ENCODE peak calls at places on chromosome 17, in four cellular contexts. W, C, I and O are unnamed samples.

GRCh38 chr17:74569392-74570003 is 2.2 kb upstream of the CD300H start:
- DNase-seq in C (no peak), W (no peak), I (peak), O (peak)

GRCh38 chr17:7405882-7406825 is 1.5 kb upstream of the NLGN2 start:
- DNase-seq in I (no peak), W (no peak), C (no peak), O (no peak)

GRCh38 chr17:15920758-15921239 is 24.1 kb upstream of the ADORA2B start:
- DNase-seq in I (peak), C (no peak), W (no peak), O (peak)

GRCh38 chr17:79272666-79273219 is 198.1 kb downstream of the ENGASE start:
- DNase-seq in I (no peak), C (no peak), W (no peak), O (peak)

GRCh38 chr17:81722184-81723120 is 10.4 kb downstream of the SLC25A10 start:
- DNase-seq in W (no peak), I (peak), C (no peak), O (peak)

GRCh38 chr17:61723183-61723582 is 132.2 kb upstream of the NACA2 start:
- DNase-seq in W (no peak), I (no peak), C (no peak), O (no peak)

GRCh38 chr17:28575126-28575795 is 1.4 kb downstream of the ALDOC start:
- DNase-seq in W (peak), I (no peak), C (no peak), O (no peak)

GRCh38 chr17:8226536-8227237 is 16.3 kb upstream of the AURKB start:
- DNase-seq in W (peak), I (peak), C (no peak), O (peak)

GRCh38 chr17:70646673-70647072 is 477.3 kb downstream of the KCNJ2 start:
- DNase-seq in W (no peak), I (no peak), C (no peak), O (no peak)

GRCh38 chr17:48484850-48485249 is 46.0 kb downstream of the HOXB1 start:
- DNase-seq in W (no peak), C (no peak), I (no peak), O (no peak)

GRCh38 chr17:19716108-19717030 is at the start of gene SLC47A2:
- DNase-seq in C (no peak), W (no peak), I (no peak), O (no peak)

GRCh38 chr17:7956208-7956965 is 24.4 kb downstream of the CNTROB start:
- DNase-seq in C (no peak), W (peak), I (peak), O (no peak)

GRCh38 chr17:57106107-57106835 is 21.2 kb downstream of the AKAP1 start:
- DNase-seq in C (no peak), W (peak), I (peak), O (peak)

GRCh38 chr17:36545093-36545464 is 360 bp downstream of the GGNBP2 start:
- DNase-seq in W (no peak), I (no peak), C (no peak), O (no peak)

GRCh38 chr17:20071824-20072691 is 62.9 kb downstream of the SPECC1 start:
- DNase-seq in I (no peak), C (no peak), W (no peak), O (peak)

GRCh38 chr17:45429338-45430005 is 3.2 kb downstream of the ARHGAP27 start:
- DNase-seq in W (no peak), C (no peak), I (no peak), O (no peak)
- H3K27ac ChIP-seq in W (no peak), C (no peak), I (peak), O (no peak)

GRCh38 chr17:68399638-68400403 is 57.5 kb downstream of the WIPI1 start:
- DNase-seq in I (peak), C (no peak), W (no peak), O (no peak)
- H3K27ac ChIP-seq in I (no peak), C (no peak), W (no peak), O (no peak)

GRCh38 chr17:17805575-17805974 is 31.2 kb downstream of the SREBF1 start:
- DNase-seq in I (no peak), C (no peak), W (peak), O (no peak)
- H3K27ac ChIP-seq in I (no peak), C (no peak), W (peak), O (no peak)

GRCh38 chr17:68495081-68495480 is 17.1 kb upstream of the PRKAR1A start:
- DNase-seq in C (no peak), W (no peak), I (no peak), O (no peak)

GRCh38 chr17:68497885-68498319 is 14.3 kb upstream of the PRKAR1A start:
- DNase-seq in I (peak), W (no peak), C (no peak), O (no peak)

GRCh38 chr17:68499587-68499986 is 12.6 kb upstream of the PRKAR1A start:
- DNase-seq in C (no peak), I (no peak), W (no peak), O (no peak)

GRCh38 chr17:68498479-68499326 is 13.5 kb upstream of the PRKAR1A start:
- DNase-seq in W (peak), I (no peak), C (no peak), O (no peak)

DNA sequence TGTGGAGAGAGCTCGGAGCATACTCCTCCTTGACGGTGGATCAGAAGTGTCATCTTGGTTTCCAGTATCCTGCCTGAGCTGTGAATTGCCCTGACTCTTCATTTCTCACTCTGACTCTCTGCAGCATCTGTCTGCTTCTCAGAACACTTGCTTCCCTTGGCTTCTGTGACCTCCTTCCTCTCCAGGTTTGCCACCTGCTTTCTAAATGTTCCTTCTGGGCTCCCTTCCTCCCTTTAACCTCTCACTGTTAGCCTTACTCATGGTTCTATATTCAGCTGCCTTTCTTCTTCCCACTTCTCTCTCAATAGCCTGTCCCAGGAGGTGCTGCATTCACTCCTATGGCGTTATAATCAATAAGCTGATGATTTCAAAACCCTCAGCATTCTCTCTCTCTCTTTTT is 11.2 kb upstream of the PRKAR1A start:
- DNase-seq in W (no peak), C (no peak), I (no peak), O (no peak)
- H3K27ac ChIP-seq in W (no peak), C (no peak), I (no peak), O (no peak)

DNA sequence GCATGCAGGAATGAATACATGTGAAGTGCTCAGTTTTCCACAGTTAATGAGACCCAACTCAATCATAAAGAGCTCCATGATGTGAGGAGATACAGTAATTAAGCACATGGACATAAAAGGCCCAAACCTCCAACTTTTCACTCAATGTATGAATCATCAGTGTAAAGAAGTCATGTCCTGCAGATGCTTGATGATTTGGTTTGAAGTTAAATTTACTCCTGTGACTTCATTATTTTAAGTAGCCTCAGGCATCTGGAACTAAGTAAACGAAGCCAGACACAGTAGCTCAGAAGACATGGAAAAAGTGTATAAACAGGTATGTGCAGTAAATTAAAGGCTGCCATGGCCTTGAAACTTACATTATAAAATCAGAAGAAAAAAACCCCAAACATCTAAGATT is 29.1 kb upstream of the CCL2 start:
- DNase-seq in W (no peak), I (no peak), C (no peak), O (no peak)
- H3K27ac ChIP-seq in W (no peak), I (no peak), C (no peak), O (no peak)

GRCh38 chr17:45222273-45222993 is 748 bp downstream of the FMNL1 start:
- DNase-seq in C (peak), I (no peak), W (no peak), O (no peak)

GRCh38 chr17:45223541-45224528 is 2.1 kb downstream of the FMNL1 start:
- DNase-seq in C (peak), I (no peak), W (no peak), O (no peak)

GRCh38 chr17:45221997-45222272 is 250 bp downstream of the FMNL1 start:
- DNase-seq in I (no peak), W (peak), C (no peak), O (no peak)

GRCh38 chr17:45224671-45225050 is 3.0 kb downstream of the FMNL1 start:
- DNase-seq in W (no peak), I (no peak), C (no peak), O (no peak)

GRCh38 chr17:45222994-45223540 is 1.4 kb downstream of the FMNL1 start:
- DNase-seq in C (no peak), W (no peak), I (no peak), O (no peak)
- H3K27ac ChIP-seq in C (peak), W (peak), I (peak), O (no peak)

GRCh38 chr17:22273308-22273707 is 581.0 kb downstream of the KCNJ18 start:
- DNase-seq in I (no peak), C (no peak), W (no peak), O (no peak)

GRCh38 chr17:22277595-22277994 is 585.3 kb downstream of the KCNJ18 start:
- DNase-seq in C (no peak), I (no peak), W (no peak), O (no peak)

DNA sequence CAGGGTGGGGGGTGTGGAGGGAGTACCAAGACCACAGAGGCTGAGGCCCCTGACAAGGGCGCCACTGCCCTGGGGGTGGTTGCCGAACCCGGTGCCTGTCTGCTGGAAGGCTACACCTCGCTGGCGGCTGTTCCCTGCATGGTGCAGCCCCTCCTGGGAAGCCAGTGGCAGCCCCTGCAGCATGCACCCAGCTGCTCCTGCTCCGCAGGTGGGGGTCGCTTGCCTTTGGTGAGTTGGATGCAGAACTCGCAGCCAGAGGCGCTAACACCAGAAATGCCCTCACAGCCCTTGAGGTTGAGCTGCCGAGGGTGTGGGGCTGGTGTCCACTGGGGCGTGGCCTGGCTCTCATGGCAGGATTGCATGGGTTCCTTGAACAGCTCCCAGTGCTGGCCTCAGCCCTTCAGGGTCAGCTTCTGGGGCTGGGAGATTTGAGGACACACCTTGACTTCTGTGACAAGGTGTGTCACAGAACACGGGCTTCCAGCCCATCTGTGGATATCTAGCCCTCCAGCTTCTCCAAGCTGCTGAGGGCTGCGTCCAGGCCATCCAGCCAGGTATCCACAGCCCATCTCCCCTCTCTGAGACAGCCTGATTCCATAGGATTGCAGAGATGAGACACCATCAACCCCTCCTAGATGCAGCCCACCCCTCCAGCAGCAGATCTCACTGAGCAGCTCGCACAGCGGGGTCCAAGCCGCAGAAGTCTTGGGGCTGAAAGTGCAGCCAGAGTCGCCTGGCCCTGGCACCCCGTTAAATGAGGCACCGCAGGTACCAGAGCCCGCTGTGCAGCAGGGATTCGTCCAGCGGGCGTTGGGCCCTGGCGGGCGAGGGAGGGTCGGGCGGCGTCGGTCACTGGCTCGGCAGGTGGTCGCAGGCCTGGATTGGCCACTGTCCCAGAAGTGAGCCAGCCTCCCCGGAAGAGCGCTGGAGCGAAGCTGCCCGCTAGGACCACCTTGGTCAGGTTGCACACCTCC is 586.3 kb downstream of the KCNJ18 start:
- DNase-seq in I (no peak), W (no peak), C (no peak), O (peak)
- H3K27ac ChIP-seq in I (no peak), W (no peak), C (no peak), O (no peak)

GRCh38 chr17:4897785-4898184 is 1.6 kb upstream of the C17orf107 start:
- DNase-seq in I (no peak), W (no peak), C (no peak), O (no peak)
- H3K27ac ChIP-seq in I (no peak), W (no peak), C (no peak), O (no peak)